ENCODE peak calls at places on chromosomes 5 and 9, in six cellular contexts. E is non-pigmented ciliary epithelial cell; W is activated CD8-positive, alpha-beta memory T cell treated with anti-CD3 and anti-CD28 coated beads, Interleukin-2, amount 50 U/mL, for 4 hours; T is stimulated activated CD8-positive, alpha-beta memory T cell treated with anti-CD3 and anti-CD28 coated beads, Interleukin-4, amount 100 ng/mL, for 1 hour; H is brain microvascular endothelial cell; G is IMR-90. P is an unnamed sample.

GRCh38 chr5:122908108-122908507 is 62.7 kb downstream of the SNX24 start:
- DNase-seq in E (no peak), W (no peak), T (no peak), H (no peak), G (no peak), P (no peak)

GRCh38 chr5:95191330-95191729 is 93.6 kb downstream of the MCTP1 start:
- DNase-seq in E (no peak), W (no peak), T (no peak), H (no peak), G (no peak), P (no peak)

GRCh38 chr9:117649126-117649525 is 55.1 kb upstream of the TLR4 start:
- DNase-seq in E (no peak), W (no peak), T (no peak), H (no peak), G (no peak), P (no peak)

GRCh38 chr5:169024426-169024825 is 276.5 kb downstream of the SLIT3 start:
- DNase-seq in E (no peak), W (no peak), T (no peak), H (no peak), G (no peak), P (no peak)

GRCh38 chr5:10355071-10355889 is 1.8 kb downstream of the MARCHF6 start:
- DNase-seq in E (no peak), W (no peak), T (no peak), H (peak; percentile 19), G (peak; percentile 71), P (no peak)

GRCh38 chr5:157820593-157821252 is 38.2 kb downstream of the CLINT1 start:
- DNase-seq in E (peak; percentile 18), W (no peak), T (no peak), H (peak; percentile 53), G (peak; percentile 65), P (peak; percentile 57)

GRCh38 chr9:9949368-9949767 is 663.4 kb downstream of the PTPRD start:
- DNase-seq in E (no peak), W (no peak), T (no peak), H (no peak), G (no peak), P (no peak)

GRCh38 chr5:179901915-179902762 is 5.6 kb downstream of the TBC1D9B start:
- DNase-seq in E (no peak), W (no peak), T (no peak), H (no peak), G (no peak), P (no peak)

GRCh38 chr9:127178646-127179632 is 56.5 kb upstream of the ANGPTL2 start:
- DNase-seq in E (no peak), W (no peak), T (no peak), H (no peak), G (no peak), P (no peak)

GRCh38 chr5:40043916-40044315 is 619.1 kb upstream of the DAB2 start:
- DNase-seq in E (no peak), W (no peak), T (no peak), H (peak; percentile 12), G (no peak), P (no peak)

GRCh38 chr9:127123239-127123935 is 952 bp upstream of the ANGPTL2 start:
- DNase-seq in E (no peak), W (no peak), T (no peak), H (no peak), G (no peak), P (no peak)

GRCh38 chr9:83596899-83597504 is 25.9 kb upstream of the IDNK start:
- DNase-seq in E (no peak), W (peak; percentile 28), T (peak; percentile 4), H (peak; percentile 27), G (no peak), P (peak; percentile 5)

GRCh38 chr5:168860081-168860480 is 280.9 kb upstream of the PANK3 start:
- DNase-seq in E (no peak), W (no peak), T (no peak), H (no peak), G (no peak), P (no peak)

GRCh38 chr9:137303031-137303892 is 1.2 kb upstream of the NRARP start:
- DNase-seq in E (no peak), W (no peak), T (no peak), H (no peak), G (no peak), P (no peak)

GRCh38 chr5:178766936-178767912 is 36.8 kb upstream of the ZNF354A start:
- DNase-seq in E (no peak), W (no peak), T (no peak), H (no peak), G (no peak), P (no peak)

GRCh38 chr9:123399803-123400378 is 43.9 kb downstream of the CRB2 start:
- DNase-seq in E (no peak), W (no peak), T (no peak), H (no peak), G (no peak), P (no peak)

GRCh38 chr9:74120061-74120460 is 377.1 kb upstream of the RORB start:
- DNase-seq in E (no peak), W (no peak), T (no peak), H (no peak), G (no peak), P (no peak)

GRCh38 chr5:115096034-115096769 is 73.5 kb downstream of the TRIM36 start:
- DNase-seq in E (no peak), W (no peak), T (no peak), H (no peak), G (no peak), P (no peak)

GRCh38 chr5:20360243-20360642 is 372.2 kb upstream of the CDH18 start:
- DNase-seq in E (no peak), W (no peak), T (no peak), H (no peak), G (no peak), P (no peak)

GRCh38 chr5:178577376-178577839 is 12.8 kb downstream of the COL23A1 start:
- DNase-seq in E (no peak), W (no peak), T (no peak), H (no peak), G (no peak), P (no peak)

GRCh38 chr5:43893951-43894684 is 291.1 kb downstream of the NNT start:
- DNase-seq in E (no peak), W (no peak), T (no peak), H (no peak), G (peak; percentile 4), P (no peak)

GRCh38 chr5:99063737-99064136 is 134.9 kb upstream of the CHD1 start:
- DNase-seq in E (no peak), W (no peak), T (no peak), H (peak; percentile 5), G (no peak), P (no peak)

GRCh38 chr9:127777368-127777960 is 1.0 kb downstream of the SH2D3C start:
- DNase-seq in E (no peak), W (no peak), T (no peak), H (no peak), G (no peak), P (no peak)

GRCh38 chr9:83920469-83920941 is 727 bp downstream of the KIF27 start:
- DNase-seq in E (no peak), W (no peak), T (no peak), H (no peak), G (peak; percentile 38), P (no peak)

GRCh38 chr9:114770991-114771390 is 34.8 kb downstream of the TNFSF15 start:
- DNase-seq in E (no peak), W (no peak), T (no peak), H (no peak), G (no peak), P (no peak)

GRCh38 chr5:143800715-143801114 is 11.2 kb upstream of the HMHB1 start:
- DNase-seq in E (no peak), W (no peak), T (no peak), H (no peak), G (no peak), P (no peak)

GRCh38 chr9:131511880-131512279 is 9.2 kb downstream of the POMT1 start:
- DNase-seq in E (no peak), W (no peak), T (no peak), H (no peak), G (no peak), P (no peak)

GRCh38 chr9:8434621-8435020 is 635.0 kb upstream of the DMAC1 start:
- DNase-seq in E (no peak), W (no peak), T (no peak), H (no peak), G (no peak), P (no peak)

GRCh38 chr5:142697846-142698245 is 12.0 kb upstream of the FGF1 start:
- DNase-seq in E (no peak), W (no peak), T (no peak), H (peak; percentile 47), G (peak; percentile 51), P (no peak)

GRCh38 chr5:138700581-138701362 is 52.5 kb upstream of the CTNNA1 start:
- DNase-seq in E (no peak), W (no peak), T (no peak), H (no peak), G (no peak), P (no peak)

GRCh38 chr5:96431376-96432244 is 1.4 kb downstream of the PCSK1 start:
- DNase-seq in E (peak; percentile 55), W (no peak), T (no peak), H (peak; percentile 77), G (peak; percentile 35), P (peak; percentile 49)

GRCh38 chr9:4796988-4797956 is 4.5 kb downstream of the RCL1 start:
- DNase-seq in E (no peak), W (no peak), T (no peak), H (peak; percentile 47), G (peak; percentile 43), P (no peak)

GRCh38 chr5:172872997-172873491 is 39.0 kb downstream of the ERGIC1 start:
- DNase-seq in E (no peak), W (no peak), T (no peak), H (peak; percentile 68), G (peak; percentile 64), P (no peak)

GRCh38 chr5:116747881-116748280 is 173.3 kb upstream of the SEMA6A start:
- DNase-seq in E (no peak), W (no peak), T (no peak), H (no peak), G (no peak), P (no peak)

P was measured in fibroblast of the conjunctiva.